ENCODE peak calls at places on chromosomes 16 and 17, in six cellular contexts. One of them, this sample, is unnamed. For H3K36me3, the result is how much of the 10 kb centered on the place peaks cover.

GRCh38 chr17:49180303-49180702 is 30.1 kb downstream of the GNGT2 start:
- DNase-seq in HAP-1: peak
- DNase-seq in ovary: no peak
- DNase-seq in BJ: no peak
- DNase-seq in uterus: peak
- DNase-seq in mesenchymal stem cell: peak
- DNase-seq in this sample: peak

GRCh38 chr16:47037396-47037745 is 63.9 kb upstream of the DNAJA2 start:
- DNase-seq in HAP-1: no peak
- DNase-seq in ovary: peak
- DNase-seq in BJ: no peak
- DNase-seq in uterus: peak
- DNase-seq in mesenchymal stem cell: no peak
- DNase-seq in this sample: peak

GRCh38 chr16:24973771-24974461 is 41.3 kb downstream of the ARHGAP17 start:
- DNase-seq in HAP-1: no peak
- DNase-seq in ovary: no peak
- DNase-seq in BJ: no peak
- DNase-seq in uterus: no peak
- DNase-seq in mesenchymal stem cell: no peak
- DNase-seq in this sample: no peak

GRCh38 chr16:75529959-75530358 is 5.9 kb downstream of the CHST5 start:
- DNase-seq in HAP-1: no peak
- DNase-seq in ovary: no peak
- DNase-seq in BJ: no peak
- DNase-seq in uterus: no peak
- DNase-seq in mesenchymal stem cell: no peak
- DNase-seq in this sample: no peak

GRCh38 chr16:79008036-79008868 is 592.3 kb downstream of the MAF start:
- DNase-seq in HAP-1: no peak
- DNase-seq in ovary: no peak
- DNase-seq in BJ: no peak
- DNase-seq in uterus: no peak
- DNase-seq in mesenchymal stem cell: peak
- DNase-seq in this sample: no peak

GRCh38 chr16:49748322-49748721 is 107.6 kb downstream of the ZNF423 start:
- DNase-seq in HAP-1: no peak
- DNase-seq in ovary: peak
- DNase-seq in BJ: no peak
- DNase-seq in uterus: peak
- DNase-seq in mesenchymal stem cell: peak
- DNase-seq in this sample: no peak

GRCh38 chr16:66085651-66086050 is 280.8 kb upstream of the CDH5 start:
- DNase-seq in HAP-1: no peak
- DNase-seq in ovary: no peak
- DNase-seq in BJ: no peak
- DNase-seq in uterus: no peak
- DNase-seq in mesenchymal stem cell: no peak
- DNase-seq in this sample: no peak

GRCh38 chr16:80968386-80969113 is 38.1 kb downstream of the CMC2 start:
- DNase-seq in HAP-1: no peak
- DNase-seq in ovary: no peak
- DNase-seq in BJ: no peak
- DNase-seq in uterus: no peak
- DNase-seq in mesenchymal stem cell: no peak
- DNase-seq in this sample: no peak

GRCh38 chr17:47707056-47707791 is 13.3 kb downstream of the TBKBP1 start:
- DNase-seq in HAP-1: no peak
- DNase-seq in ovary: no peak
- DNase-seq in BJ: no peak
- DNase-seq in uterus: no peak
- DNase-seq in mesenchymal stem cell: no peak
- DNase-seq in this sample: no peak

GRCh38 chr16:87392823-87393679 is 915 bp downstream of the MAP1LC3B start:
- DNase-seq in HAP-1: peak
- DNase-seq in ovary: peak
- DNase-seq in BJ: no peak
- DNase-seq in uterus: peak
- DNase-seq in mesenchymal stem cell: peak
- DNase-seq in this sample: peak

GRCh38 chr17:81481011-81481799 is 31.4 kb downstream of the ACTG1 start:
- DNase-seq in HAP-1: no peak
- DNase-seq in ovary: peak
- DNase-seq in BJ: no peak
- DNase-seq in uterus: peak
- DNase-seq in mesenchymal stem cell: no peak
- DNase-seq in this sample: peak

GRCh38 chr17:82358467-82359350 is at the start of gene TEX19:
- DNase-seq in HAP-1: no peak
- DNase-seq in ovary: no peak
- DNase-seq in BJ: no peak
- DNase-seq in uterus: no peak
- DNase-seq in mesenchymal stem cell: peak
- DNase-seq in this sample: no peak

GRCh38 chr17:48554412-48555090 is 9.6 kb upstream of the HOXB2 start:
- DNase-seq in HAP-1: no peak
- DNase-seq in ovary: no peak
- DNase-seq in BJ: no peak
- DNase-seq in uterus: no peak
- DNase-seq in mesenchymal stem cell: peak
- DNase-seq in this sample: no peak

GRCh38 chr17:74432484-74433391 is 850 bp downstream of the GPRC5C start:
- DNase-seq in HAP-1: no peak
- DNase-seq in ovary: no peak
- DNase-seq in BJ: no peak
- DNase-seq in uterus: no peak
- DNase-seq in mesenchymal stem cell: no peak
- DNase-seq in this sample: no peak

GRCh38 chr17:77330602-77331081 is 189.9 kb downstream of the SEC14L1 start:
- DNase-seq in HAP-1: no peak
- DNase-seq in ovary: peak
- DNase-seq in BJ: no peak
- DNase-seq in uterus: peak
- DNase-seq in mesenchymal stem cell: no peak
- DNase-seq in this sample: peak

GRCh38 chr17:81523139-81524062 is 4.8 kb upstream of the FSCN2 start:
- DNase-seq in HAP-1: no peak
- DNase-seq in ovary: no peak
- DNase-seq in BJ: no peak
- DNase-seq in uterus: no peak
- DNase-seq in mesenchymal stem cell: peak
- DNase-seq in this sample: no peak

GRCh38 chr16:813204-813915 is 12.8 kb upstream of the GNG13 start:
- DNase-seq in HAP-1: peak
- DNase-seq in ovary: no peak
- DNase-seq in BJ: no peak
- DNase-seq in uterus: no peak
- DNase-seq in mesenchymal stem cell: peak
- DNase-seq in this sample: no peak

GRCh38 chr17:80195141-80195540 is 25.0 kb downstream of the SGSH start:
- DNase-seq in HAP-1: no peak
- DNase-seq in ovary: no peak
- DNase-seq in BJ: no peak
- DNase-seq in uterus: no peak
- DNase-seq in mesenchymal stem cell: no peak
- DNase-seq in this sample: no peak

GRCh38 chr17:75846701-75847594 is 2.7 kb upstream of the UNC13D start:
- DNase-seq in HAP-1: no peak
- DNase-seq in ovary: no peak
- DNase-seq in BJ: no peak
- DNase-seq in uterus: no peak
- DNase-seq in mesenchymal stem cell: no peak
- DNase-seq in this sample: peak

GRCh38 chr17:80781851-80782277 is 209.8 kb upstream of the CHMP6 start:
- DNase-seq in HAP-1: no peak
- DNase-seq in ovary: no peak
- DNase-seq in BJ: no peak
- DNase-seq in uterus: no peak
- DNase-seq in mesenchymal stem cell: no peak
- DNase-seq in this sample: peak

DNA sequence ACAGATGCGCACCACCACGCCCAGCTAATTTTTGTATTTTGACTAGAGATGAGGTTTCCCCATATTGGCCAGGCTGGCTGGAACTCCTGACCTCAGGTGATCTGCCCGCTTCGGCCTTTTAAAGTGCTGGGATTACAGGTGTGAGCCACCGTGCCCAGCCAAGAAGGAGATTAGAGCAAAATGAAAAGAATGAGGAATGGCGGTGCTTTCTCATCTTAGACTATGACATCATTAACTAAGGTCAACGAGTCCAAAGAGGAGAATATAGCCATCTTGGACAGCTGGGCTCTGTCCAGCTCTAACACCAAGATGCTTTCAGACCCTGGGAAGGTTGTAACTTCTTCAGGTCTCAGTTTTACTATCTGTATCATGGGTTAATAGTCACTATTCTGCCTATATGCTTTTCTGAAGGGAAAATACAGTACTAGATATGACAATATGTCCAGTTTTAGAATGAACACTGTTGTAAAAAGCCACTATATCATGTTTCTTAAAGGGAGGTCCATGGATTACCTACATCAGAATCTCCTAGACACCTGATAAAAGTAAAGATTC is 76.7 kb downstream of the SLC39A11 start:
- DNase-seq in HAP-1: no peak
- DNase-seq in ovary: no peak
- DNase-seq in BJ: no peak
- DNase-seq in uterus: no peak
- DNase-seq in mesenchymal stem cell: no peak
- DNase-seq in this sample: no peak
- H3K36me3 ChIP-seq in HAP-1: under half
- H3K36me3 ChIP-seq in ovary: under half
- H3K36me3 ChIP-seq in BJ: under half
- H3K36me3 ChIP-seq in uterus: under half
- H3K36me3 ChIP-seq in mesenchymal stem cell: under half
- H3K36me3 ChIP-seq in this sample: under half

DNA sequence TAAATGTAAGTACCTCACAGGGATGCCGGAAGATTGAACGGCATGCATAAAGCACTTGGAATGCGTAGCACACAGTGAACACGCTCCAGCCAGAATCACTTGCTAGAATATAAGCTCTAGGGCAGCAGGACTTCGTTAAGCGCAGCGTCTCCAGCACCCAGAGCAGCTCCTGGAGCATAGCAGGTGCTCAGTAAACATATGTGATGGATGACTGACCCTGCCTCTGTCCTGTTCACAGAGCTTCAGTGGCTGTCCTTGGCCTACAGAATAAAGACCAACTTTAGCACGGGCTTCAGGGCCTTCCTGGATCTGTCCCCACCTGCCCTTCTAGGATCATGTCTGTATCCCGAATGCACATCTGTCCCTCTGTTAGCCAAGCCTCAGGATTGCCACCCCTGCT is 6.0 kb downstream of the ATP2A3 start:
- DNase-seq in HAP-1: no peak
- DNase-seq in ovary: no peak
- DNase-seq in BJ: no peak
- DNase-seq in uterus: no peak
- DNase-seq in mesenchymal stem cell: peak
- DNase-seq in this sample: no peak
- H3K36me3 ChIP-seq in HAP-1: under half
- H3K36me3 ChIP-seq in ovary: under half
- H3K36me3 ChIP-seq in BJ: under half
- H3K36me3 ChIP-seq in uterus: under half
- H3K36me3 ChIP-seq in mesenchymal stem cell: under half
- H3K36me3 ChIP-seq in this sample: under half

DNA sequence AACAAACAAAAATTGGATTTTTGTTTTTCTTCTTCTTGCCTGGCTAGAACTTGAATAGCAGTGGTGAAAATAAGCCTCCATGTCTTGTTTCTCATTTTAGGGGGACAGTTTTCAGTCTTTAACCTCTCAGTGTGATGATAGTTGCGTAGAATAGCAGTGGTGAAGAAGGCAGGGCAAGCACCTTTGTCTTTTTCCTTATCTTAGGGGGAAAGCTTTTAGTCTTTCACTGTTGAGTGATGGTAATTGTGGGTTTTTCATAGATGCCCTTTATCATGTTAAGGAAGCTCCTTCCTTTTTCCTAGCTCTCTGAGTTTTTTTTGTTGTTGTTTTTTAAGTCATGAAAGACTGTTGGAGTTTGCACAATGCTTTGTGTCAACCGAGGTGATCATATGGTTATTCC is 15.6 kb downstream of the NOL11 start:
- DNase-seq in HAP-1: peak
- DNase-seq in ovary: no peak
- DNase-seq in BJ: no peak
- DNase-seq in uterus: no peak
- DNase-seq in mesenchymal stem cell: no peak
- DNase-seq in this sample: no peak
- H3K36me3 ChIP-seq in HAP-1: half or more
- H3K36me3 ChIP-seq in ovary: under half
- H3K36me3 ChIP-seq in BJ: under half
- H3K36me3 ChIP-seq in uterus: under half
- H3K36me3 ChIP-seq in mesenchymal stem cell: half or more
- H3K36me3 ChIP-seq in this sample: half or more

GRCh38 chr17:36591434-36592315 is at the start of gene DHRS11:
- DNase-seq in HAP-1: peak
- DNase-seq in ovary: peak
- DNase-seq in BJ: no peak
- DNase-seq in uterus: peak
- DNase-seq in mesenchymal stem cell: peak
- DNase-seq in this sample: peak

GRCh38 chr17:36583787-36584186 is 7.9 kb upstream of the DHRS11 start:
- DNase-seq in HAP-1: no peak
- DNase-seq in ovary: no peak
- DNase-seq in BJ: no peak
- DNase-seq in uterus: no peak
- DNase-seq in mesenchymal stem cell: no peak
- DNase-seq in this sample: no peak

GRCh38 chr17:36590082-36590481 is 1.6 kb upstream of the DHRS11 start:
- DNase-seq in HAP-1: no peak
- DNase-seq in ovary: no peak
- DNase-seq in BJ: no peak
- DNase-seq in uterus: no peak
- DNase-seq in mesenchymal stem cell: peak
- DNase-seq in this sample: no peak

DNA sequence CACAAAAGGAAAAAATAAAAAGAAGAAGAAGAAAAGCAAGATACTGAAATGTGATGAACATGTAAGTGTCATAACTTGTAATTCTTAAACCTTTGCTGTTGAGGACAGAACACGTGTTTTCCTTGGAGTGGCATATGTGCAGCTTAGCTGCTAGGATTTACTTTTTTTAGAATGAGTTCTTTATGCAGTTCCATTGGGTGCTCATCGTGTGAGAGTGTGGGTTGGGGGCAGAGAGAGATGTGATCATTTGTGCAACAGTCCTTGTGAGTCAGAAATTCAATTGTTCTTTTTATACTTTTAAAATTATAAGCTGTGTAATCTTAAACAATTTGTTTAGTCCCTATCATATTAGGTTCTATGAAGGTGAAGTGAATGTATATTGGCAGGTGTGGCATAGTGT is 5.5 kb upstream of the DHRS11 start:
- DNase-seq in HAP-1: no peak
- DNase-seq in ovary: no peak
- DNase-seq in BJ: no peak
- DNase-seq in uterus: no peak
- DNase-seq in mesenchymal stem cell: no peak
- DNase-seq in this sample: no peak
- H3K36me3 ChIP-seq in HAP-1: half or more
- H3K36me3 ChIP-seq in ovary: under half
- H3K36me3 ChIP-seq in BJ: under half
- H3K36me3 ChIP-seq in uterus: under half
- H3K36me3 ChIP-seq in mesenchymal stem cell: half or more
- H3K36me3 ChIP-seq in this sample: half or more

This sample was measured in suprapubic skin.